ENCODE peak calls at places on chromosomes 2 and 18, in nine cellular contexts. One of them, this sample, is unnamed.

GRCh38 chr18:6729247-6730091 is at the start of gene ARHGAP28:
- DNase-seq in SJSA1: peak; percentile 88
- DNase-seq in ovary: peak; percentile 90
- DNase-seq in mesendoderm: peak; percentile 98
- DNase-seq in keratinocyte: peak; percentile 19
- DNase-seq in GM12878: no peak
- DNase-seq in PC-3: peak; percentile 89
- DNase-seq in CD4-positive, alpha-beta memory T cell: no peak
- DNase-seq in A549: peak; percentile 5
- DNase-seq in this sample: no peak

GRCh38 chr2:134450114-134450513 is 196.2 kb downstream of the MGAT5 start:
- DNase-seq in keratinocyte: no peak
- DNase-seq in CD4-positive, alpha-beta memory T cell: no peak
- DNase-seq in A549: no peak
- DNase-seq in PC-3: no peak
- DNase-seq in ovary: no peak
- DNase-seq in mesendoderm: no peak
- DNase-seq in GM12878: no peak
- DNase-seq in SJSA1: no peak
- DNase-seq in this sample: no peak

GRCh38 chr18:44066541-44066940 is 614.1 kb upstream of the SETBP1 start:
- DNase-seq in PC-3: no peak
- DNase-seq in SJSA1: no peak
- DNase-seq in keratinocyte: no peak
- DNase-seq in CD4-positive, alpha-beta memory T cell: no peak
- DNase-seq in ovary: no peak
- DNase-seq in A549: no peak
- DNase-seq in GM12878: no peak
- DNase-seq in mesendoderm: no peak
- DNase-seq in this sample: no peak

GRCh38 chr2:54608224-54608623 is 115.2 kb upstream of the EML6 start:
- DNase-seq in ovary: no peak
- DNase-seq in mesendoderm: no peak
- DNase-seq in GM12878: no peak
- DNase-seq in PC-3: no peak
- DNase-seq in CD4-positive, alpha-beta memory T cell: no peak
- DNase-seq in A549: no peak
- DNase-seq in keratinocyte: no peak
- DNase-seq in SJSA1: no peak
- DNase-seq in this sample: no peak

GRCh38 chr2:205188516-205189138 is 493.7 kb upstream of the NRP2 start:
- DNase-seq in PC-3: no peak
- DNase-seq in A549: no peak
- DNase-seq in CD4-positive, alpha-beta memory T cell: no peak
- DNase-seq in SJSA1: no peak
- DNase-seq in ovary: peak; percentile 87
- DNase-seq in keratinocyte: no peak
- DNase-seq in GM12878: no peak
- DNase-seq in mesendoderm: peak; percentile 75
- DNase-seq in this sample: no peak

GRCh38 chr2:134411279-134411827 is 157.5 kb downstream of the MGAT5 start:
- DNase-seq in GM12878: no peak
- DNase-seq in A549: no peak
- DNase-seq in SJSA1: no peak
- DNase-seq in mesendoderm: no peak
- DNase-seq in CD4-positive, alpha-beta memory T cell: no peak
- DNase-seq in ovary: no peak
- DNase-seq in keratinocyte: no peak
- DNase-seq in PC-3: no peak
- DNase-seq in this sample: no peak

GRCh38 chr2:147623328-147623727 is 221.5 kb upstream of the ACVR2A start:
- DNase-seq in A549: no peak
- DNase-seq in SJSA1: no peak
- DNase-seq in CD4-positive, alpha-beta memory T cell: peak; percentile 56
- DNase-seq in keratinocyte: no peak
- DNase-seq in PC-3: peak; percentile 85
- DNase-seq in GM12878: no peak
- DNase-seq in ovary: no peak
- DNase-seq in mesendoderm: no peak
- DNase-seq in this sample: no peak

GRCh38 chr2:134232461-134232860 is 21.4 kb upstream of the MGAT5 start:
- DNase-seq in keratinocyte: no peak
- DNase-seq in ovary: no peak
- DNase-seq in SJSA1: no peak
- DNase-seq in PC-3: no peak
- DNase-seq in GM12878: no peak
- DNase-seq in mesendoderm: no peak
- DNase-seq in CD4-positive, alpha-beta memory T cell: peak; percentile 70
- DNase-seq in A549: no peak
- DNase-seq in this sample: no peak

GRCh38 chr18:44826418-44827259 is 146.0 kb downstream of the SETBP1 start:
- DNase-seq in mesendoderm: peak; percentile 62
- DNase-seq in A549: no peak
- DNase-seq in SJSA1: peak; percentile 92
- DNase-seq in CD4-positive, alpha-beta memory T cell: no peak
- DNase-seq in GM12878: no peak
- DNase-seq in keratinocyte: peak; percentile 33
- DNase-seq in ovary: peak; percentile 88
- DNase-seq in PC-3: peak; percentile 63
- DNase-seq in this sample: peak; percentile 54

GRCh38 chr2:669323-669722 is 7.9 kb downstream of the TMEM18 start:
- DNase-seq in CD4-positive, alpha-beta memory T cell: no peak
- DNase-seq in keratinocyte: no peak
- DNase-seq in mesendoderm: no peak
- DNase-seq in A549: no peak
- DNase-seq in SJSA1: peak; percentile 67
- DNase-seq in GM12878: no peak
- DNase-seq in ovary: no peak
- DNase-seq in PC-3: peak; percentile 55
- DNase-seq in this sample: no peak

GRCh38 chr18:78031991-78032390 is 782.3 kb downstream of the GALR1 start:
- DNase-seq in ovary: no peak
- DNase-seq in CD4-positive, alpha-beta memory T cell: no peak
- DNase-seq in PC-3: no peak
- DNase-seq in GM12878: no peak
- DNase-seq in SJSA1: no peak
- DNase-seq in A549: no peak
- DNase-seq in mesendoderm: no peak
- DNase-seq in keratinocyte: no peak
- DNase-seq in this sample: no peak

GRCh38 chr2:112603731-112604130 is 19.3 kb downstream of the CHCHD5 start:
- DNase-seq in keratinocyte: no peak
- DNase-seq in A549: no peak
- DNase-seq in mesendoderm: no peak
- DNase-seq in ovary: no peak
- DNase-seq in CD4-positive, alpha-beta memory T cell: no peak
- DNase-seq in GM12878: no peak
- DNase-seq in SJSA1: no peak
- DNase-seq in PC-3: no peak
- DNase-seq in this sample: no peak

GRCh38 chr2:118974103-118974911 is 32.3 kb downstream of the MARCO start:
- DNase-seq in ovary: no peak
- DNase-seq in A549: peak; percentile 31
- DNase-seq in CD4-positive, alpha-beta memory T cell: no peak
- DNase-seq in GM12878: no peak
- DNase-seq in PC-3: peak; percentile 80
- DNase-seq in keratinocyte: peak; percentile 87
- DNase-seq in SJSA1: peak; percentile 25
- DNase-seq in mesendoderm: peak; percentile 37
- DNase-seq in this sample: peak; percentile 96

GRCh38 chr2:235087812-235088607 is 136.2 kb downstream of the SH3BP4 start:
- DNase-seq in PC-3: no peak
- DNase-seq in GM12878: no peak
- DNase-seq in A549: no peak
- DNase-seq in mesendoderm: no peak
- DNase-seq in ovary: peak; percentile 56
- DNase-seq in CD4-positive, alpha-beta memory T cell: no peak
- DNase-seq in SJSA1: no peak
- DNase-seq in keratinocyte: no peak
- DNase-seq in this sample: no peak

GRCh38 chr2:205811387-205811786 is 129.1 kb downstream of the NRP2 start:
- DNase-seq in mesendoderm: no peak
- DNase-seq in PC-3: no peak
- DNase-seq in GM12878: no peak
- DNase-seq in CD4-positive, alpha-beta memory T cell: no peak
- DNase-seq in SJSA1: no peak
- DNase-seq in A549: no peak
- DNase-seq in keratinocyte: no peak
- DNase-seq in ovary: no peak
- DNase-seq in this sample: no peak

GRCh38 chr18:9741821-9742541 is 33.9 kb downstream of the RAB31 start:
- DNase-seq in GM12878: no peak
- DNase-seq in mesendoderm: peak; percentile 91
- DNase-seq in PC-3: peak; percentile 20
- DNase-seq in keratinocyte: no peak
- DNase-seq in ovary: no peak
- DNase-seq in SJSA1: peak; percentile 95
- DNase-seq in CD4-positive, alpha-beta memory T cell: no peak
- DNase-seq in A549: no peak
- DNase-seq in this sample: no peak

GRCh38 chr2:189594305-189594704 is 13.7 kb upstream of the SLC40A1 start:
- DNase-seq in keratinocyte: no peak
- DNase-seq in A549: no peak
- DNase-seq in PC-3: no peak
- DNase-seq in ovary: no peak
- DNase-seq in CD4-positive, alpha-beta memory T cell: no peak
- DNase-seq in GM12878: no peak
- DNase-seq in SJSA1: no peak
- DNase-seq in mesendoderm: no peak
- DNase-seq in this sample: no peak

GRCh38 chr18:48949606-48950535 is 894 bp downstream of the SMAD7 start:
- DNase-seq in mesendoderm: peak; percentile 83
- DNase-seq in CD4-positive, alpha-beta memory T cell: peak; percentile 36
- DNase-seq in ovary: no peak
- DNase-seq in PC-3: peak; percentile 37
- DNase-seq in A549: no peak
- DNase-seq in SJSA1: peak; percentile 40
- DNase-seq in GM12878: no peak
- DNase-seq in keratinocyte: no peak
- DNase-seq in this sample: no peak

GRCh38 chr18:845152-845819 is 33.2 kb upstream of the YES1 start:
- DNase-seq in CD4-positive, alpha-beta memory T cell: no peak
- DNase-seq in PC-3: peak; percentile 94
- DNase-seq in GM12878: no peak
- DNase-seq in A549: peak; percentile 16
- DNase-seq in SJSA1: no peak
- DNase-seq in ovary: no peak
- DNase-seq in keratinocyte: no peak
- DNase-seq in mesendoderm: no peak
- DNase-seq in this sample: no peak

GRCh38 chr2:24973812-24974211 is 2.1 kb upstream of the DNAJC27 start:
- DNase-seq in PC-3: no peak
- DNase-seq in mesendoderm: peak; percentile 8
- DNase-seq in keratinocyte: no peak
- DNase-seq in CD4-positive, alpha-beta memory T cell: no peak
- DNase-seq in GM12878: no peak
- DNase-seq in A549: no peak
- DNase-seq in SJSA1: no peak
- DNase-seq in ovary: no peak
- DNase-seq in this sample: no peak

GRCh38 chr2:70104231-70105111 is 17.2 kb downstream of the PCBP1 start:
- DNase-seq in GM12878: no peak
- DNase-seq in CD4-positive, alpha-beta memory T cell: peak; percentile 32
- DNase-seq in PC-3: no peak
- DNase-seq in SJSA1: no peak
- DNase-seq in ovary: peak; percentile 78
- DNase-seq in A549: no peak
- DNase-seq in mesendoderm: peak; percentile 76
- DNase-seq in keratinocyte: no peak
- DNase-seq in this sample: no peak

GRCh38 chr18:50240083-50240563 is 26.2 kb downstream of the CFAP53 start:
- DNase-seq in ovary: no peak
- DNase-seq in GM12878: no peak
- DNase-seq in SJSA1: no peak
- DNase-seq in CD4-positive, alpha-beta memory T cell: no peak
- DNase-seq in mesendoderm: no peak
- DNase-seq in A549: no peak
- DNase-seq in PC-3: peak; percentile 59
- DNase-seq in keratinocyte: peak; percentile 94
- DNase-seq in this sample: peak; percentile 94
- H3K27ac ChIP-seq in ovary: no peak overlapping the region
- H3K27ac ChIP-seq in GM12878: no peak overlapping the region
- H3K27ac ChIP-seq in SJSA1: no peak overlapping the region
- H3K27ac ChIP-seq in CD4-positive, alpha-beta memory T cell: no peak overlapping the region
- H3K27ac ChIP-seq in mesendoderm: no peak overlapping the region
- H3K27ac ChIP-seq in A549: no peak overlapping the region
- H3K27ac ChIP-seq in PC-3: peak overlapping the region; percentile 77
- H3K27ac ChIP-seq in keratinocyte: peak overlapping the region; percentile 88
- H3K27ac ChIP-seq in this sample: peak overlapping the region; percentile 96

GRCh38 chr2:9231291-9232165 is 24.9 kb downstream of the ASAP2 start:
- DNase-seq in mesendoderm: peak; percentile 57
- DNase-seq in SJSA1: no peak
- DNase-seq in keratinocyte: no peak
- DNase-seq in GM12878: no peak
- DNase-seq in PC-3: no peak
- DNase-seq in ovary: no peak
- DNase-seq in CD4-positive, alpha-beta memory T cell: no peak
- DNase-seq in A549: no peak
- DNase-seq in this sample: no peak
- H3K27ac ChIP-seq in mesendoderm: no peak overlapping the region
- H3K27ac ChIP-seq in SJSA1: no peak overlapping the region
- H3K27ac ChIP-seq in keratinocyte: peak overlapping the region; percentile 56
- H3K27ac ChIP-seq in GM12878: no peak overlapping the region
- H3K27ac ChIP-seq in PC-3: no peak overlapping the region
- H3K27ac ChIP-seq in ovary: no peak overlapping the region
- H3K27ac ChIP-seq in CD4-positive, alpha-beta memory T cell: no peak overlapping the region
- H3K27ac ChIP-seq in A549: no peak overlapping the region
- H3K27ac ChIP-seq in this sample: peak overlapping the region; percentile 99

GRCh38 chr18:3541549-3542386 is 91.8 kb downstream of the TGIF1 start:
- DNase-seq in keratinocyte: no peak
- DNase-seq in A549: no peak
- DNase-seq in CD4-positive, alpha-beta memory T cell: no peak
- DNase-seq in mesendoderm: no peak
- DNase-seq in SJSA1: no peak
- DNase-seq in ovary: no peak
- DNase-seq in GM12878: peak; percentile 27
- DNase-seq in PC-3: peak; percentile 12
- DNase-seq in this sample: no peak
- H3K27ac ChIP-seq in keratinocyte: peak overlapping the region; percentile 19
- H3K27ac ChIP-seq in A549: no peak overlapping the region
- H3K27ac ChIP-seq in CD4-positive, alpha-beta memory T cell: no peak overlapping the region
- H3K27ac ChIP-seq in mesendoderm: no peak overlapping the region
- H3K27ac ChIP-seq in SJSA1: no peak overlapping the region
- H3K27ac ChIP-seq in ovary: no peak overlapping the region
- H3K27ac ChIP-seq in GM12878: no peak overlapping the region
- H3K27ac ChIP-seq in PC-3: no peak overlapping the region
- H3K27ac ChIP-seq in this sample: peak overlapping the region; percentile 15

DNA sequence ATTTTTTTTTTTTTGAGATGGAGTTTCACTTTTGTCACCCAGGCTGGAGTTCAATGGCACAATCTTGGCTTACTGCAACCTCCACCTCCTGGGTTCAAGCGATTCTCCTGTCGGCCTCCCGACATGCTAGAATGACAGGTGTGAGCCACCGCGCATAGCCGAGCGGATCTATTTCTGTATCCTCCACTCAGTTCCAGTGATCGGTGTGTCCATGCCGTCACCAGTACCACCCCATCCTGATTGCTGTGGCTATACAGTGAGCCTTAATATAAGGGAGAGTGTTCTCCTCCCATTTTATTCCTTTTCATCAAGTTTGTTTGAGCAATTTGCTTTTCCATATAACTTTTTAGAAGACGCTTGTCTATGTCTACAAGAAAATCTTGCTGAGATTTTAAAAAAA is 35.2 kb downstream of the RFX8 start:
- DNase-seq in SJSA1: no peak
- DNase-seq in PC-3: no peak
- DNase-seq in ovary: no peak
- DNase-seq in keratinocyte: no peak
- DNase-seq in A549: no peak
- DNase-seq in mesendoderm: no peak
- DNase-seq in CD4-positive, alpha-beta memory T cell: no peak
- DNase-seq in GM12878: no peak
- DNase-seq in this sample: no peak
- H3K27ac ChIP-seq in SJSA1: no peak overlapping the region
- H3K27ac ChIP-seq in PC-3: no peak overlapping the region
- H3K27ac ChIP-seq in ovary: no peak overlapping the region
- H3K27ac ChIP-seq in keratinocyte: no peak overlapping the region
- H3K27ac ChIP-seq in A549: no peak overlapping the region
- H3K27ac ChIP-seq in mesendoderm: no peak overlapping the region
- H3K27ac ChIP-seq in CD4-positive, alpha-beta memory T cell: no peak overlapping the region
- H3K27ac ChIP-seq in GM12878: no peak overlapping the region
- H3K27ac ChIP-seq in this sample: no peak overlapping the region

This sample was measured in epithelial cell of prostate.